ENCODE peak calls at places on chromosome 18, in six cellular contexts. H is body of pancreas, K is bronchial epithelial cell, P is tibial nerve, R is mesothelial cell of epicardium, J is A549. N is an unnamed sample.

GRCh38 chr18:74388227-74388626 is 68.9 kb downstream of the DIPK1C start:
- DNase-seq in H (no peak), K (peak; percentile 7), P (no peak), R (no peak), J (no peak), N (peak; percentile 5)

GRCh38 chr18:47075098-47075883 is 39.9 kb upstream of the ELOA2 start:
- DNase-seq in H (no peak), K (peak; percentile 68), P (no peak), R (no peak), J (peak; percentile 10), N (peak; percentile 64)

GRCh38 chr18:23498877-23499570 is 4.3 kb upstream of the RMC1 start:
- DNase-seq in H (peak; percentile 71), K (peak; percentile 47), P (peak; percentile 52), R (no peak), J (peak; percentile 73), N (peak; percentile 54)

GRCh38 chr18:50614838-50615237 is 55.0 kb downstream of the MAPK4 start:
- DNase-seq in H (peak; percentile 35), K (peak; percentile 95), P (peak; percentile 81), R (no peak), J (peak; percentile 34), N (peak; percentile 60)

GRCh38 chr18:45008694-45009372 is 328.1 kb downstream of the SETBP1 start:
- DNase-seq in H (no peak), K (no peak), P (no peak), R (no peak), J (no peak), N (no peak)

GRCh38 chr18:3889803-3890202 is 439.8 kb downstream of the TGIF1 start:
- DNase-seq in H (no peak), K (peak; percentile 68), P (no peak), R (no peak), J (no peak), N (no peak)

GRCh38 chr18:34867520-34867919 is 157.4 kb downstream of the DTNA start:
- DNase-seq in H (no peak), K (no peak), P (no peak), R (no peak), J (peak; percentile 38), N (no peak)

GRCh38 chr18:31061945-31062344 is 19.4 kb upstream of the DSC3 start:
- DNase-seq in H (no peak), K (no peak), P (no peak), R (no peak), J (no peak), N (no peak)

GRCh38 chr18:26438980-26439379 is 109.4 kb downstream of the KCTD1 start:
- DNase-seq in H (no peak), K (no peak), P (no peak), R (no peak), J (no peak), N (no peak)

GRCh38 chr18:61681065-61681464 is 211.7 kb downstream of the RNF152 start:
- DNase-seq in H (no peak), K (no peak), P (no peak), R (no peak), J (no peak), N (no peak)

GRCh38 chr18:13725566-13726227 is 661 bp downstream of the FAM210A start:
- DNase-seq in H (no peak), K (no peak), P (no peak), R (no peak), J (peak; percentile 1), N (no peak)

GRCh38 chr18:9997711-9998110 is 83.9 kb downstream of the VAPA start:
- DNase-seq in H (no peak), K (no peak), P (no peak), R (no peak), J (no peak), N (no peak)

GRCh38 chr18:21851327-21851961 is 110.9 kb downstream of the MIB1 start:
- DNase-seq in H (no peak), K (peak; percentile 33), P (no peak), R (no peak), J (peak; percentile 13), N (no peak)

GRCh38 chr18:56789004-56789888 is 138.1 kb downstream of the WDR7 start:
- DNase-seq in H (no peak), K (peak; percentile 41), P (no peak), R (no peak), J (peak; percentile 36), N (peak; percentile 4)

GRCh38 chr18:74196220-74197119 is 48.1 kb downstream of the TIMM21 start:
- DNase-seq in H (peak; percentile 58), K (peak; percentile 67), P (peak; percentile 43), R (no peak), J (peak; percentile 65), N (peak; percentile 66)

GRCh38 chr18:45777393-45777792 is 48.1 kb upstream of the SIGLEC15 start:
- DNase-seq in H (no peak), K (peak; percentile 80), P (no peak), R (no peak), J (no peak), N (peak; percentile 39)

GRCh38 chr18:58605027-58606020 is 23.6 kb downstream of the ALPK2 start:
- DNase-seq in H (no peak), K (peak; percentile 86), P (no peak), R (no peak), J (peak; percentile 75), N (peak; percentile 93)

GRCh38 chr18:8439091-8439490 is 170.1 kb upstream of the RAB12 start:
- DNase-seq in H (no peak), K (no peak), P (no peak), R (no peak), J (no peak), N (no peak)

GRCh38 chr18:8314123-8314522 is 295.1 kb upstream of the RAB12 start:
- DNase-seq in H (no peak), K (no peak), P (no peak), R (no peak), J (no peak), N (no peak)

GRCh38 chr18:34025172-34025801 is 199.4 kb downstream of the NOL4 start:
- DNase-seq in H (no peak), K (no peak), P (no peak), R (no peak), J (no peak), N (no peak)

GRCh38 chr18:78736015-78736690 is 243.5 kb upstream of the SALL3 start:
- DNase-seq in H (no peak), K (no peak), P (no peak), R (no peak), J (no peak), N (no peak)

DNA sequence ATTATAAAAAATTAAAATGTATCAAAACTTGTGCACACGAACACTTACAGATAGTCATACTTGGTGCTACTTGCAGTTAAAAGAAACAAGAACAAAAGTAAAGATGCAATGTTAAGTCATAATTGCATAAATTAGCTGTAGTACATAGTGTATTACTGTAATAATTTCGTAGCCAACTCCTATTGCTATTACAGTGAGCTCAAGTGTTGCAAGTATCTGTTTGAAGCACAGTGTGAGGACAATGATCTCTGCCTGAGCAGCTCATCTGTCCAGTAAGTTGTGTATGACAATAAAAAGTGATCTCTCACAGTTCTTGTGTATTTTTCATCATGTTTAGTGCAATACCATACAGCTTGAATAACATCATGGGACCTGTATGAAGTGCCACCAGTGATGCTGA is 7.5 kb upstream of the SERPINB13 start:
- DNase-seq in H (no peak), K (no peak), P (no peak), R (no peak), J (no peak), N (no peak)
- TF ChIP-seq CTCF in H (no peak), K (no peak), P (no peak), R (no peak), J (no peak), N (no peak)

DNA sequence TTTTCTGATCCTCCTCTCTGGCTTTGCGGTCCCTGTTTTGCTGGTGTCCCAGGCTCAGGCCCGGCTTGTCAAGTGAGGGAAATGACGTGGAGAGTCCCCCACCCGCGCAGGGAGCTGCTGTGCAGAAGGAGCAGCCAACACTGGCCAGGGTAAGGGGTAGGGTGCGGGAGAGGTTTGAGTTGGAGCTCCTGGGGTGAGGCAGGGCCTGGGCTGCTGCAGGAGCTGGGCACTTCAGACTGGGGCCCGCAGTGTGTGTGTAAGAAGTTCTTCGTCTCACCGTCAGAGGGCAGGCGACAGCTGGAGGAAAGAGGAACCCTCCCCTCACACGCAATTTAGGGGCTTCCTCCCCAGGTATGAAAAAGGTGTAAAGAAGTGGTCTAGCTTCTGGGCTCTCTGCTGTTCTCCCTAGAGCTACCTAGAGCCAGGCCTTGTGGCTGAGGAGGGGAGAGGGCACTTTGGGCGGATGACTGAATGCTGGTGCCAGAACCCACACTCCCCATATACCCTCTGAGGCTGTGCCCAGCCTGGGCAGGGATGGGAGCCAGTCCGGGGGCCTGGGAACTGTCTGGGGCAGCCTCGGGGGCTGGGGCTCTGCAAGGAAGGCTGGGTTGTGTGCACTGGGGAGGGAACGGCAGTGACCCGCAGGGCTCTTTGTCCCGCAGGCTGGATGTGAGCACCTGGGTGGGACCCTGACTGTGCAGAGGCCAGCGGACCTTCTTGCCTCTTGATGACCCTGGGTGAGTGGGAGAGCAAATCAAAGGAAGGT is 11.8 kb downstream of the CELF4 start:
- DNase-seq in H (no peak), K (no peak), P (no peak), R (no peak), J (no peak), N (no peak)
- TF ChIP-seq CTCF in H (no peak), K (peak; percentile 48), P (no peak), R (no peak), J (no peak), N (peak; percentile 54)

DNA sequence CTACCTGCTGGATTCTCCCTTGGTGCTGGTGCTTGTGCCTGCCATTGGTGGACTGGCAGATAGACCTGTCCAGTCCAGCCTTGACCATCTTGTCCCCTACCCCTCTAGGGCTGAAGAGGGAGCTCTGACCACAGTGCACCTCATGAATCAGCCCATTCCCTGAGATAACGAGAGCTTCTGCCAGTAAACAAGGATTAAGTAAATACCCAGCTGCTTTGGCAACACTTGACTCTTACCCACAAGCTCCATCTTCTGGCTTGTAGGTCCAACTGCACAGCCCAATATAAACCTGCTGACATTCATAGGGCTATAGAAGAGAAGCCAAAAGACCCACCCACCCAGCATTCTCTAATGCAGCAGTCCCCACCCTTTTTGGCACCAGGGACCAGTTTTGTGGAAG is 186.4 kb downstream of the PIK3C3 start:
- DNase-seq in H (no peak), K (no peak), P (no peak), R (no peak), J (peak; percentile 9), N (no peak)
- TF ChIP-seq CTCF in H (no peak), K (no peak), P (no peak), R (no peak), J (no peak), N (no peak)

GRCh38 chr18:374735-375168 is 106.9 kb upstream of the THOC1 start:
- DNase-seq in H (peak; percentile 87), K (no peak), P (peak; percentile 44), R (no peak), J (no peak), N (no peak)

GRCh38 chr18:377088-377487 is 109.2 kb upstream of the THOC1 start:
- DNase-seq in H (no peak), K (no peak), P (no peak), R (no peak), J (no peak), N (no peak)

GRCh38 chr18:379665-380356 is 112.0 kb upstream of the THOC1 start:
- DNase-seq in H (no peak), K (no peak), P (peak; percentile 38), R (no peak), J (no peak), N (no peak)

GRCh38 chr18:376307-376706 is 108.5 kb upstream of the THOC1 start:
- DNase-seq in H (peak; percentile 74), K (no peak), P (peak; percentile 36), R (no peak), J (no peak), N (no peak)

DNA sequence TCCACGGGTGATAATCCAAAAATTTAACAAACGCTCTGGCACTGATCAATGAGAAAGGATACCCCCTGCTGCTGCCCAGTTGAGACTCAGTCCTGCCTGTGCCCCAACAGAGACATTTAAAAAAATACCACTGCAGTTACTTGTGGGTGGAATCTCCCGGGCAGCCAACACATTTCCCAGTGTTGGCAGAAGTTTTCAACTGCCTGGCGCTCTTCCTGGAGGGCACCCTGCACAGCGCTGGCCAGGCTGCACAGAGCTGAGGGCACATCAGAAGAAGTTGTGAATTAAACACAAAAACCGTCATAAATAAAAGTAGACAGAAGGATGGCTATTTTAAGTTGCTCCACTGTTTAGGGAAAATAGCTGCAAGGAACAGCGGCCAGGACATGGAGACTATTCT is 110.2 kb upstream of the THOC1 start:
- DNase-seq in H (peak; percentile 40), K (no peak), P (no peak), R (no peak), J (no peak), N (no peak)
- TF ChIP-seq CTCF in H (no peak), K (no peak), P (no peak), R (no peak), J (no peak), N (no peak)